ENCODE peak calls at places on chromosomes 13 and 19, in ten cellular contexts. J is cardiac muscle cell; Q is DND-41; F is dorsolateral prefrontal cortex; I is CD8-positive, alpha-beta memory T cell; L is tibial artery; D is upper lobe of left lung; M is ovary; T is Peyer's patch; W is fibroblast of lung. N is an unnamed sample.

GRCh38 chr13:22735381-22735995 is 445.3 kb upstream of the SGCG start:
- DNase-seq in Q (no peak), F (no peak), D (no peak), T (no peak), L (no peak), I (no peak), W (no peak), M (no peak), J (peak; percentile 1), N (no peak)

GRCh38 chr13:62512194-62513141 is 1096.8 kb upstream of the PCDH20 start:
- DNase-seq in T (peak; percentile 32), I (no peak), W (peak; percentile 1), L (no peak), Q (peak; percentile 86), F (no peak), M (no peak), D (peak; percentile 20), J (peak; percentile 32), N (peak; percentile 1)

GRCh38 chr13:51221674-51222509 is at the start of gene FAM124A:
- DNase-seq in D (peak; percentile 31), Q (peak; percentile 50), F (peak; percentile 83), J (peak; percentile 54), T (peak; percentile 61), L (no peak), W (peak; percentile 20), I (peak; percentile 7), M (peak; percentile 30), N (peak; percentile 41)

GRCh38 chr13:110712081-110712848 is 1.2 kb upstream of the ING1 start:
- DNase-seq in W (peak; percentile 80), Q (peak; percentile 88), M (peak; percentile 84), T (peak; percentile 93), L (peak; percentile 79), I (peak; percentile 86), F (peak; percentile 91), D (peak; percentile 89), J (peak; percentile 89), N (no peak)

GRCh38 chr19:42478765-42479307 is 36.1 kb upstream of the CXCL17 start:
- DNase-seq in F (no peak), M (no peak), Q (no peak), J (no peak), T (no peak), W (no peak), I (no peak), D (no peak), L (no peak), N (no peak)

GRCh38 chr13:49374585-49375290 is 69.1 kb downstream of the CAB39L start:
- DNase-seq in T (no peak), I (no peak), L (no peak), F (no peak), D (no peak), J (peak; percentile 54), W (peak; percentile 89), Q (no peak), M (no peak), N (no peak)

GRCh38 chr19:46756544-46756888 is 10.3 kb upstream of the STRN4 start:
- DNase-seq in Q (no peak), J (no peak), F (no peak), T (no peak), W (no peak), M (no peak), I (no peak), D (no peak), L (no peak), N (no peak)

GRCh38 chr19:38559428-38560401 is 58.0 kb downstream of the MAP4K1 start:
- DNase-seq in F (no peak), T (no peak), M (no peak), D (no peak), L (no peak), W (peak; percentile 45), J (no peak), I (peak; percentile 66), Q (no peak), N (no peak)

GRCh38 chr19:41906916-41907680 is 21.2 kb downstream of the ERFL start:
- DNase-seq in L (no peak), F (no peak), D (no peak), T (no peak), W (no peak), J (no peak), M (no peak), Q (no peak), I (no peak), N (no peak)

DNA sequence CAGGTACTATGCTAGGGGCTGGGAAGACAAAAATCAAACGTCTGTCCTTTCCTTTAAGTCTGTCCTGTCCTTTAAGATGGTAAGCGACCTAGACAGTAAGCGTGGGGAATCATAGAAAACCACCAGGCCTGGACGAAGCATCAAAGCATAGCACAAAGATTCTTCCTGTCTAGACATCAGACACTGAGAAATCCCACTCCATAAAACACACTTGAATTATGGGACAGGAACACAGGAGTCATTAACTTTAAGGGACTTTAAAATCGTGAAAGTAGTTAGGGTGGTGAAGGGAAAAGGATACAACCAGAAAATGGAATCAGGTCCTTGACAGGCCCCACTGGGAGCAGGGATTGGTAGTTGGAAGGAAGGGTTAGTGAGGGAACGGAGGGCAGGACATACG is 31.7 kb upstream of the C1QTNF9 start:
- DNase-seq in M (no peak), T (no peak), J (no peak), L (no peak), F (no peak), I (no peak), W (no peak), D (no peak), Q (no peak), N (no peak)
- H3K4me3 ChIP-seq in M (no peak overlapping the region), T (no peak overlapping the region), J (no peak overlapping the region), L (no peak overlapping the region), F (no peak overlapping the region), I (no peak overlapping the region), W (no peak overlapping the region), D (no peak overlapping the region), Q (no peak overlapping the region), N (no peak overlapping the region)

GRCh38 chr13:75299913-75300862 is 181.8 kb downstream of the TBC1D4 start:
- DNase-seq in Q (no peak), I (no peak), D (no peak), L (no peak), T (no peak), J (peak; percentile 29), W (peak; percentile 68), M (no peak), F (no peak), N (no peak)

GRCh38 chr13:75302031-75302430 is 179.9 kb downstream of the TBC1D4 start:
- DNase-seq in M (no peak), F (no peak), J (peak; percentile 47), W (no peak), L (no peak), D (no peak), I (no peak), T (no peak), Q (no peak), N (no peak)

GRCh38 chr13:75296651-75297050 is 185.3 kb downstream of the TBC1D4 start:
- DNase-seq in Q (no peak), J (no peak), M (no peak), F (no peak), D (no peak), W (no peak), I (no peak), T (no peak), L (no peak), N (no peak)

GRCh38 chr13:75303295-75303694 is 178.7 kb downstream of the TBC1D4 start:
- DNase-seq in M (no peak), D (no peak), W (no peak), L (no peak), F (no peak), I (no peak), T (no peak), Q (no peak), J (no peak), N (no peak)

GRCh38 chr13:75299206-75299605 is 182.8 kb downstream of the TBC1D4 start:
- DNase-seq in J (no peak), D (no peak), F (no peak), T (no peak), I (no peak), M (no peak), W (no peak), Q (no peak), L (no peak), N (no peak)
- H3K27ac ChIP-seq in J (no peak overlapping the region), D (no peak overlapping the region), F (no peak overlapping the region), T (no peak overlapping the region), I (no peak overlapping the region), M (peak overlapping the region; percentile 26), W (no peak overlapping the region), Q (no peak overlapping the region), L (no peak overlapping the region), N (no peak overlapping the region)

GRCh38 chr13:27959976-27960361 is 9.1 kb downstream of the CDX2 start:
- DNase-seq in J (no peak), D (no peak), W (no peak), T (no peak), L (no peak), Q (no peak), I (no peak), F (no peak), M (no peak), N (no peak)
- H3K27me3 ChIP-seq in J (peaks cover 100% of the 10 kb centered on the region), D (peaks cover 63% of the 10 kb centered on the region), W (peaks cover 37% of the 10 kb centered on the region), T (peaks cover 11% of the 10 kb centered on the region), L (peaks cover 88% of the 10 kb centered on the region), Q (peaks cover 13% of the 10 kb centered on the region), I (peaks cover 32% of the 10 kb centered on the region), F (peaks cover 91% of the 10 kb centered on the region), M (no peaks in the 10 kb centered on the region), N (no peaks in the 10 kb centered on the region)

DNA sequence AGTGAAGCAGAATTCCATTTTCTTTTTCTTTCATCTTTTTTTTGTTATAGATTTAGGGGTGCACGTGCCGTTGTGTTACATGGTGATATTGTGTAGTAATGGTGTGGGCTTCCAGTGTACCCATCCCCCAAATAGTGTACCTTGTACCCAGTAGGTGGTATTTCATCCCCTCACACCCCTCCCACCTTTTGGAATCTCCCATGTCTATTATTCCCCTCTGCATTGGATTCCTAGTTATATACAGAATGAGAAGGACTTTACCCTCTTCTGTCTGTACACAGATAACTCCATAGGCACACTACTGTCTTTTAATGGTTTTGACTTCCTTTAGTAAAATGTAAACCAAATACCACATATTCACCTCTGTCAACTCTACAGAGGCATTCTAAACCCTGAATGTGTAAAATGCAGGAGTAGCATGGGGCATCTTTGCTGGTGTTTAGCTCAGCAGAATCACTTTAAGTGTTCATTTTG is 28.0 kb downstream of the FRY start:
- DNase-seq in J (no peak), D (no peak), F (no peak), T (no peak), W (no peak), Q (no peak), M (no peak), L (no peak), I (no peak), N (no peak)
- H3K4me3 ChIP-seq in J (no peak overlapping the region), D (no peak overlapping the region), F (no peak overlapping the region), T (no peak overlapping the region), W (no peak overlapping the region), Q (no peak overlapping the region), M (no peak overlapping the region), L (no peak overlapping the region), I (no peak overlapping the region), N (no peak overlapping the region)